ENCODE peak calls at places on chromosome 7, in four cellular contexts. One of them, this sample, is unnamed.

GRCh38 chr7:73361340-73361739 is 33.4 kb downstream of the FKBP6 start:
- DNase-seq in cardiac fibroblast: no peak
- DNase-seq in stimulated activated CD8-positive, alpha-beta memory T cell treated with anti-CD3 and anti-CD28 coated beads, Interleukin-7, amount 100 ng/mL, for 24 hours: no peak
- DNase-seq in SJSA1: no peak
- DNase-seq in this sample: no peak

GRCh38 chr7:90816511-90817142 is 220.5 kb downstream of the CDK14 start:
- DNase-seq in cardiac fibroblast: peak
- DNase-seq in stimulated activated CD8-positive, alpha-beta memory T cell treated with anti-CD3 and anti-CD28 coated beads, Interleukin-7, amount 100 ng/mL, for 24 hours: no peak
- DNase-seq in SJSA1: peak
- DNase-seq in this sample: no peak

GRCh38 chr7:49926720-49927119 is 153.3 kb downstream of the VWC2 start:
- DNase-seq in stimulated activated CD8-positive, alpha-beta memory T cell treated with anti-CD3 and anti-CD28 coated beads, Interleukin-7, amount 100 ng/mL, for 24 hours: no peak
- DNase-seq in SJSA1: no peak
- DNase-seq in cardiac fibroblast: no peak
- DNase-seq in this sample: no peak

GRCh38 chr7:145582742-145583303 is 533.8 kb upstream of the CNTNAP2 start:
- DNase-seq in cardiac fibroblast: no peak
- DNase-seq in SJSA1: no peak
- DNase-seq in stimulated activated CD8-positive, alpha-beta memory T cell treated with anti-CD3 and anti-CD28 coated beads, Interleukin-7, amount 100 ng/mL, for 24 hours: no peak
- DNase-seq in this sample: no peak

GRCh38 chr7:70679666-70680065 is 452.3 kb upstream of the GALNT17 start:
- DNase-seq in cardiac fibroblast: no peak
- DNase-seq in stimulated activated CD8-positive, alpha-beta memory T cell treated with anti-CD3 and anti-CD28 coated beads, Interleukin-7, amount 100 ng/mL, for 24 hours: no peak
- DNase-seq in SJSA1: no peak
- DNase-seq in this sample: no peak

GRCh38 chr7:693280-693679 is 33.2 kb upstream of the DNAAF5 start:
- DNase-seq in cardiac fibroblast: no peak
- DNase-seq in stimulated activated CD8-positive, alpha-beta memory T cell treated with anti-CD3 and anti-CD28 coated beads, Interleukin-7, amount 100 ng/mL, for 24 hours: no peak
- DNase-seq in SJSA1: no peak
- DNase-seq in this sample: no peak

GRCh38 chr7:55104123-55104522 is 85.3 kb downstream of the EGFR start:
- DNase-seq in SJSA1: no peak
- DNase-seq in stimulated activated CD8-positive, alpha-beta memory T cell treated with anti-CD3 and anti-CD28 coated beads, Interleukin-7, amount 100 ng/mL, for 24 hours: no peak
- DNase-seq in cardiac fibroblast: no peak
- DNase-seq in this sample: no peak

GRCh38 chr7:39621261-39621660 is 2.1 kb upstream of the RALA start:
- DNase-seq in stimulated activated CD8-positive, alpha-beta memory T cell treated with anti-CD3 and anti-CD28 coated beads, Interleukin-7, amount 100 ng/mL, for 24 hours: no peak
- DNase-seq in SJSA1: peak
- DNase-seq in cardiac fibroblast: peak
- DNase-seq in this sample: no peak

GRCh38 chr7:17521437-17521836 is 223.0 kb downstream of the AHR start:
- DNase-seq in cardiac fibroblast: peak
- DNase-seq in stimulated activated CD8-positive, alpha-beta memory T cell treated with anti-CD3 and anti-CD28 coated beads, Interleukin-7, amount 100 ng/mL, for 24 hours: no peak
- DNase-seq in SJSA1: no peak
- DNase-seq in this sample: no peak

GRCh38 chr7:155090647-155091046 is 20.5 kb downstream of the HTR5A start:
- DNase-seq in cardiac fibroblast: no peak
- DNase-seq in SJSA1: no peak
- DNase-seq in stimulated activated CD8-positive, alpha-beta memory T cell treated with anti-CD3 and anti-CD28 coated beads, Interleukin-7, amount 100 ng/mL, for 24 hours: no peak
- DNase-seq in this sample: no peak

GRCh38 chr7:78601728-78602127 is 803.2 kb downstream of the PHTF2 start:
- DNase-seq in stimulated activated CD8-positive, alpha-beta memory T cell treated with anti-CD3 and anti-CD28 coated beads, Interleukin-7, amount 100 ng/mL, for 24 hours: no peak
- DNase-seq in SJSA1: no peak
- DNase-seq in cardiac fibroblast: no peak
- DNase-seq in this sample: no peak

GRCh38 chr7:74290590-74290950 is 1.4 kb downstream of the CLIP2 start:
- DNase-seq in stimulated activated CD8-positive, alpha-beta memory T cell treated with anti-CD3 and anti-CD28 coated beads, Interleukin-7, amount 100 ng/mL, for 24 hours: no peak
- DNase-seq in cardiac fibroblast: no peak
- DNase-seq in SJSA1: no peak
- DNase-seq in this sample: peak

GRCh38 chr7:2886900-2887299 is 42.8 kb upstream of the GNA12 start:
- DNase-seq in cardiac fibroblast: peak
- DNase-seq in stimulated activated CD8-positive, alpha-beta memory T cell treated with anti-CD3 and anti-CD28 coated beads, Interleukin-7, amount 100 ng/mL, for 24 hours: no peak
- DNase-seq in SJSA1: peak
- DNase-seq in this sample: peak

GRCh38 chr7:121879544-121879943 is 6.6 kb downstream of the PTPRZ1 start:
- DNase-seq in cardiac fibroblast: no peak
- DNase-seq in stimulated activated CD8-positive, alpha-beta memory T cell treated with anti-CD3 and anti-CD28 coated beads, Interleukin-7, amount 100 ng/mL, for 24 hours: no peak
- DNase-seq in SJSA1: no peak
- DNase-seq in this sample: no peak

GRCh38 chr7:29113384-29114102 is 32.8 kb downstream of the CPVL start:
- DNase-seq in stimulated activated CD8-positive, alpha-beta memory T cell treated with anti-CD3 and anti-CD28 coated beads, Interleukin-7, amount 100 ng/mL, for 24 hours: no peak
- DNase-seq in SJSA1: no peak
- DNase-seq in cardiac fibroblast: peak
- DNase-seq in this sample: peak

GRCh38 chr7:24574365-24574764 is 1.1 kb downstream of the PALS2 start:
- DNase-seq in stimulated activated CD8-positive, alpha-beta memory T cell treated with anti-CD3 and anti-CD28 coated beads, Interleukin-7, amount 100 ng/mL, for 24 hours: no peak
- DNase-seq in SJSA1: no peak
- DNase-seq in cardiac fibroblast: no peak
- DNase-seq in this sample: no peak

GRCh38 chr7:76512941-76513816 is 2.8 kb downstream of the UPK3B start:
- DNase-seq in SJSA1: peak
- DNase-seq in stimulated activated CD8-positive, alpha-beta memory T cell treated with anti-CD3 and anti-CD28 coated beads, Interleukin-7, amount 100 ng/mL, for 24 hours: no peak
- DNase-seq in cardiac fibroblast: no peak
- DNase-seq in this sample: peak

GRCh38 chr7:106736508-106737201 is 75.7 kb upstream of the CCDC71L start:
- DNase-seq in cardiac fibroblast: peak
- DNase-seq in SJSA1: no peak
- DNase-seq in stimulated activated CD8-positive, alpha-beta memory T cell treated with anti-CD3 and anti-CD28 coated beads, Interleukin-7, amount 100 ng/mL, for 24 hours: no peak
- DNase-seq in this sample: peak

GRCh38 chr7:129739427-129739826 is 127.9 kb downstream of the NRF1 start:
- DNase-seq in stimulated activated CD8-positive, alpha-beta memory T cell treated with anti-CD3 and anti-CD28 coated beads, Interleukin-7, amount 100 ng/mL, for 24 hours: no peak
- DNase-seq in cardiac fibroblast: peak
- DNase-seq in SJSA1: no peak
- DNase-seq in this sample: no peak

GRCh38 chr7:16062269-16062668 is 359.1 kb downstream of the CRPPA start:
- DNase-seq in cardiac fibroblast: peak
- DNase-seq in SJSA1: no peak
- DNase-seq in stimulated activated CD8-positive, alpha-beta memory T cell treated with anti-CD3 and anti-CD28 coated beads, Interleukin-7, amount 100 ng/mL, for 24 hours: no peak
- DNase-seq in this sample: no peak

GRCh38 chr7:158309844-158310763 is 277.5 kb downstream of the PTPRN2 start:
- DNase-seq in stimulated activated CD8-positive, alpha-beta memory T cell treated with anti-CD3 and anti-CD28 coated beads, Interleukin-7, amount 100 ng/mL, for 24 hours: no peak
- DNase-seq in cardiac fibroblast: no peak
- DNase-seq in SJSA1: peak
- DNase-seq in this sample: no peak

GRCh38 chr7:157061979-157062378 is 51.5 kb upstream of the MNX1 start:
- DNase-seq in cardiac fibroblast: no peak
- DNase-seq in stimulated activated CD8-positive, alpha-beta memory T cell treated with anti-CD3 and anti-CD28 coated beads, Interleukin-7, amount 100 ng/mL, for 24 hours: no peak
- DNase-seq in SJSA1: no peak
- DNase-seq in this sample: no peak

GRCh38 chr7:152341039-152341913 is 94.5 kb downstream of the KMT2C start:
- DNase-seq in SJSA1: no peak
- DNase-seq in cardiac fibroblast: peak
- DNase-seq in stimulated activated CD8-positive, alpha-beta memory T cell treated with anti-CD3 and anti-CD28 coated beads, Interleukin-7, amount 100 ng/mL, for 24 hours: no peak
- DNase-seq in this sample: peak

GRCh38 chr7:90629306-90629918 is 33.3 kb downstream of the CDK14 start:
- DNase-seq in SJSA1: no peak
- DNase-seq in cardiac fibroblast: peak
- DNase-seq in stimulated activated CD8-positive, alpha-beta memory T cell treated with anti-CD3 and anti-CD28 coated beads, Interleukin-7, amount 100 ng/mL, for 24 hours: no peak
- DNase-seq in this sample: peak

GRCh38 chr7:130940326-130940725 is 206.3 kb upstream of the KLF14 start:
- DNase-seq in SJSA1: no peak
- DNase-seq in stimulated activated CD8-positive, alpha-beta memory T cell treated with anti-CD3 and anti-CD28 coated beads, Interleukin-7, amount 100 ng/mL, for 24 hours: no peak
- DNase-seq in cardiac fibroblast: peak
- DNase-seq in this sample: no peak

GRCh38 chr7:2182461-2182860 is 50.3 kb downstream of the MAD1L1 start:
- DNase-seq in stimulated activated CD8-positive, alpha-beta memory T cell treated with anti-CD3 and anti-CD28 coated beads, Interleukin-7, amount 100 ng/mL, for 24 hours: no peak
- DNase-seq in cardiac fibroblast: no peak
- DNase-seq in SJSA1: peak
- DNase-seq in this sample: no peak

GRCh38 chr7:70068531-70068930 is 470.3 kb downstream of the AUTS2 start:
- DNase-seq in cardiac fibroblast: no peak
- DNase-seq in stimulated activated CD8-positive, alpha-beta memory T cell treated with anti-CD3 and anti-CD28 coated beads, Interleukin-7, amount 100 ng/mL, for 24 hours: no peak
- DNase-seq in SJSA1: no peak
- DNase-seq in this sample: no peak

GRCh38 chr7:143901360-143901709 is 641 bp downstream of the TCAF1 start:
- DNase-seq in stimulated activated CD8-positive, alpha-beta memory T cell treated with anti-CD3 and anti-CD28 coated beads, Interleukin-7, amount 100 ng/mL, for 24 hours: no peak
- DNase-seq in cardiac fibroblast: peak
- DNase-seq in SJSA1: no peak
- DNase-seq in this sample: peak

GRCh38 chr7:28419717-28420116 is 7.4 kb downstream of the CREB5 start:
- DNase-seq in SJSA1: no peak
- DNase-seq in cardiac fibroblast: peak
- DNase-seq in stimulated activated CD8-positive, alpha-beta memory T cell treated with anti-CD3 and anti-CD28 coated beads, Interleukin-7, amount 100 ng/mL, for 24 hours: no peak
- DNase-seq in this sample: no peak

GRCh38 chr7:50321678-50322077 is 17.2 kb downstream of the IKZF1 start:
- DNase-seq in cardiac fibroblast: no peak
- DNase-seq in stimulated activated CD8-positive, alpha-beta memory T cell treated with anti-CD3 and anti-CD28 coated beads, Interleukin-7, amount 100 ng/mL, for 24 hours: no peak
- DNase-seq in SJSA1: no peak
- DNase-seq in this sample: no peak

GRCh38 chr7:129825554-129826267 is 127.0 kb downstream of the UBE2H start:
- DNase-seq in cardiac fibroblast: peak
- DNase-seq in SJSA1: peak
- DNase-seq in stimulated activated CD8-positive, alpha-beta memory T cell treated with anti-CD3 and anti-CD28 coated beads, Interleukin-7, amount 100 ng/mL, for 24 hours: peak
- DNase-seq in this sample: peak

GRCh38 chr7:134888141-134888740 is 98.1 kb upstream of the AGBL3 start:
- DNase-seq in cardiac fibroblast: no peak
- DNase-seq in stimulated activated CD8-positive, alpha-beta memory T cell treated with anti-CD3 and anti-CD28 coated beads, Interleukin-7, amount 100 ng/mL, for 24 hours: no peak
- DNase-seq in SJSA1: no peak
- DNase-seq in this sample: no peak

GRCh38 chr7:134669388-134669787 is 22.7 kb downstream of the BPGM start:
- DNase-seq in SJSA1: no peak
- DNase-seq in cardiac fibroblast: no peak
- DNase-seq in stimulated activated CD8-positive, alpha-beta memory T cell treated with anti-CD3 and anti-CD28 coated beads, Interleukin-7, amount 100 ng/mL, for 24 hours: no peak
- DNase-seq in this sample: no peak

GRCh38 chr7:134850048-134850447 is 70.6 kb downstream of the CALD1 start:
- DNase-seq in cardiac fibroblast: peak
- DNase-seq in SJSA1: no peak
- DNase-seq in stimulated activated CD8-positive, alpha-beta memory T cell treated with anti-CD3 and anti-CD28 coated beads, Interleukin-7, amount 100 ng/mL, for 24 hours: no peak
- DNase-seq in this sample: no peak

GRCh38 chr7:1691601-1692499 is 21.8 kb downstream of the ELFN1 start:
- DNase-seq in stimulated activated CD8-positive, alpha-beta memory T cell treated with anti-CD3 and anti-CD28 coated beads, Interleukin-7, amount 100 ng/mL, for 24 hours: no peak
- DNase-seq in SJSA1: peak
- DNase-seq in cardiac fibroblast: no peak
- DNase-seq in this sample: no peak